ENCODE peak calls at places on chromosomes 12 and 14, in six cellular contexts. L, T, C, W, P and D are unnamed samples.
A peak's percentile ranks its signal among the peaks of the same experiment; 100 is the strongest.

GRCh38 chr12:24565300-24565699 is 383.6 kb downstream of the BCAT1 start:
- DNase-seq in L (no peak), T (no peak), C (no peak), W (no peak), P (no peak), D (no peak)

GRCh38 chr14:24857277-24857676 is 192.7 kb downstream of the STXBP6 start:
- DNase-seq in L (no peak), T (no peak), C (no peak), W (no peak), P (no peak), D (no peak)

GRCh38 chr12:57712671-57713070 is 18.7 kb downstream of the OS9 start:
- DNase-seq in L (no peak), T (no peak), C (no peak), W (no peak), P (no peak), D (no peak)

GRCh38 chr14:71166434-71166833 is 259.2 kb downstream of the PCNX1 start:
- DNase-seq in L (no peak), T (no peak), C (no peak), W (peak; percentile 68), P (peak; percentile 81), D (peak; percentile 29)

GRCh38 chr12:88993655-88994054 is 358.6 kb downstream of the DUSP6 start:
- DNase-seq in L (no peak), T (peak; percentile 30), C (no peak), W (peak; percentile 88), P (peak; percentile 78), D (peak; percentile 71)

GRCh38 chr12:57591567-57592325 is 754 bp downstream of the PIP4K2C start:
- DNase-seq in L (peak; percentile 55), T (no peak), C (no peak), W (peak; percentile 29), P (no peak), D (peak; percentile 39)

GRCh38 chr14:93430319-93430801 is 379 bp upstream of the UNC79 start:
- DNase-seq in L (peak; percentile 57), T (no peak), C (no peak), W (no peak), P (no peak), D (no peak)

GRCh38 chr12:55932546-55932919 is 1.6 kb downstream of the DGKA start:
- DNase-seq in L (no peak), T (no peak), C (peak; percentile 72), W (peak; percentile 26), P (peak; percentile 28), D (no peak)

GRCh38 chr14:79017561-79017960 is 847.4 kb downstream of the NRXN3 start:
- DNase-seq in L (no peak), T (no peak), C (no peak), W (no peak), P (no peak), D (no peak)

GRCh38 chr12:113287899-113288282 is 47.0 kb downstream of the SLC8B1 start:
- DNase-seq in L (no peak), T (no peak), C (no peak), W (no peak), P (no peak), D (no peak)

GRCh38 chr14:96264850-96265249 is 8.8 kb downstream of the BDKRB1 start:
- DNase-seq in L (no peak), T (no peak), C (no peak), W (no peak), P (no peak), D (peak; percentile 37)

GRCh38 chr14:77100961-77101360 is 2.9 kb downstream of the CIPC start:
- DNase-seq in L (no peak), T (no peak), C (peak; percentile 49), W (no peak), P (no peak), D (no peak)

GRCh38 chr12:104457746-104458644 is 1.2 kb downstream of the CHST11 start:
- DNase-seq in L (peak; percentile 44), T (peak; percentile 57), C (no peak), W (no peak), P (no peak), D (no peak)